ENCODE peak calls at places on chromosomes 2 and 18, in seven cellular contexts. O is Caki2, R is caudate nucleus, W is epithelial cell of esophagus, Y is HCT116, E is cardiac fibroblast, V is fibroblast of lung. D is an unnamed sample.

GRCh38 chr18:37554399-37554787 is 11.2 kb downstream of the CELF4 start:
- DNase-seq in O (no peak), R (no peak), W (no peak), Y (no peak), E (no peak), V (no peak), D (no peak)

GRCh38 chr2:209095432-209095831 is 328.4 kb upstream of the MAP2 start:
- DNase-seq in O (no peak), R (no peak), W (peak), Y (no peak), E (no peak), V (no peak), D (no peak)

GRCh38 chr18:34222396-34223163 is 2.1 kb downstream of the NOL4 start:
- DNase-seq in O (peak), R (peak), W (peak), Y (no peak), E (peak), V (no peak), D (no peak)

GRCh38 chr2:234615643-234616356 is 118.9 kb upstream of the ARL4C start:
- DNase-seq in O (no peak), R (no peak), W (no peak), Y (no peak), E (no peak), V (peak), D (no peak)

GRCh38 chr2:36433311-36434217 is 78.0 kb downstream of the CRIM1 start:
- DNase-seq in O (no peak), R (no peak), W (peak), Y (no peak), E (peak), V (peak), D (no peak)

GRCh38 chr2:240369725-240370585 is 65.5 kb upstream of the GPC1 start:
- DNase-seq in O (peak), R (peak), W (peak), Y (peak), E (peak), V (peak), D (no peak)

GRCh38 chr2:217105733-217106649 is 246.1 kb upstream of the TNP1 start:
- DNase-seq in O (peak), R (no peak), W (peak), Y (peak), E (peak), V (peak), D (no peak)

GRCh38 chr2:211867845-211868361 is 670.7 kb downstream of the ERBB4 start:
- DNase-seq in O (peak), R (no peak), W (peak), Y (no peak), E (no peak), V (peak), D (no peak)

GRCh38 chr2:230924470-230925341 is at the start of gene GPR55:
- DNase-seq in O (no peak), R (no peak), W (no peak), Y (no peak), E (no peak), V (no peak), D (peak)

GRCh38 chr2:14942991-14943390 is 310.5 kb downstream of the LRATD1 start:
- DNase-seq in O (no peak), R (no peak), W (no peak), Y (no peak), E (no peak), V (no peak), D (no peak)

GRCh38 chr2:88078624-88079169 is 11.1 kb downstream of the SMYD1 start:
- DNase-seq in O (no peak), R (no peak), W (no peak), Y (no peak), E (no peak), V (no peak), D (no peak)

D was measured in right lobe of liver.